ENCODE peak calls at places on chromosomes 4 and X, in four cellular contexts. One of them, this sample, is unnamed.

GRCh38 chr4:77196866-77197265 is 39.9 kb downstream of the CCNG2 start:
- DNase-seq in astrocyte: no peak
- DNase-seq in GM12865: peak
- DNase-seq in AG09309: no peak
- DNase-seq in this sample: no peak

GRCh38 chrX:13223868-13224555 is 95.8 kb downstream of the ATXN3L start:
- DNase-seq in astrocyte: peak
- DNase-seq in AG09309: peak
- DNase-seq in GM12865: no peak
- DNase-seq in this sample: no peak

GRCh38 chr4:124262211-124263179 is 450.0 kb downstream of the ANKRD50 start:
- DNase-seq in AG09309: peak
- DNase-seq in astrocyte: peak
- DNase-seq in GM12865: peak
- DNase-seq in this sample: peak

GRCh38 chrX:111868726-111869638 is 7.0 kb upstream of the TRPC5OS start:
- DNase-seq in GM12865: peak
- DNase-seq in astrocyte: no peak
- DNase-seq in AG09309: no peak
- DNase-seq in this sample: no peak

GRCh38 chr4:112127048-112127637 is 18.1 kb upstream of the FAM241A start:
- DNase-seq in GM12865: no peak
- DNase-seq in astrocyte: peak
- DNase-seq in AG09309: no peak
- DNase-seq in this sample: no peak

GRCh38 chr4:105434940-105435339 is 38.9 kb downstream of the PPA2 start:
- DNase-seq in AG09309: no peak
- DNase-seq in astrocyte: no peak
- DNase-seq in GM12865: no peak
- DNase-seq in this sample: no peak

GRCh38 chr4:54784188-54784671 is 126.5 kb downstream of the KIT start:
- DNase-seq in astrocyte: peak
- DNase-seq in AG09309: peak
- DNase-seq in GM12865: peak
- DNase-seq in this sample: no peak

GRCh38 chr4:153143527-153144348 is 60.5 kb upstream of the TRIM2 start:
- DNase-seq in astrocyte: peak
- DNase-seq in GM12865: no peak
- DNase-seq in AG09309: no peak
- DNase-seq in this sample: no peak

GRCh38 chrX:24426340-24426913 is 38.7 kb upstream of the PDK3 start:
- DNase-seq in AG09309: no peak
- DNase-seq in GM12865: peak
- DNase-seq in astrocyte: no peak
- DNase-seq in this sample: no peak

GRCh38 chr4:56424697-56425514 is 10.5 kb downstream of the PPAT start:
- DNase-seq in astrocyte: no peak
- DNase-seq in GM12865: peak
- DNase-seq in AG09309: no peak
- DNase-seq in this sample: no peak

GRCh38 chrX:71492086-71493065 is 40.5 kb upstream of the OGT start:
- DNase-seq in GM12865: peak
- DNase-seq in AG09309: no peak
- DNase-seq in astrocyte: peak
- DNase-seq in this sample: no peak

GRCh38 chrX:130120321-130120731 is 10.0 kb upstream of the ELF4 start:
- DNase-seq in AG09309: no peak
- DNase-seq in GM12865: peak
- DNase-seq in astrocyte: no peak
- DNase-seq in this sample: no peak

GRCh38 chr4:111788046-111788642 is 357.1 kb upstream of the FAM241A start:
- DNase-seq in AG09309: no peak
- DNase-seq in astrocyte: no peak
- DNase-seq in GM12865: no peak
- DNase-seq in this sample: no peak

GRCh38 chrX:13489451-13489850 is 80.0 kb upstream of the EGFL6 start:
- DNase-seq in astrocyte: peak
- DNase-seq in GM12865: no peak
- DNase-seq in AG09309: no peak
- DNase-seq in this sample: no peak

GRCh38 chr4:147591048-147591577 is 26.1 kb upstream of the TMEM184C start:
- DNase-seq in AG09309: no peak
- DNase-seq in GM12865: no peak
- DNase-seq in astrocyte: peak
- DNase-seq in this sample: no peak

GRCh38 chrX:16839224-16839851 is 30.8 kb downstream of the RBBP7 start:
- DNase-seq in GM12865: no peak
- DNase-seq in astrocyte: peak
- DNase-seq in AG09309: no peak
- DNase-seq in this sample: no peak

GRCh38 chrX:16839852-16840460 is 30.2 kb downstream of the RBBP7 start:
- DNase-seq in astrocyte: peak
- DNase-seq in AG09309: no peak
- DNase-seq in GM12865: no peak
- DNase-seq in this sample: no peak

GRCh38 chrX:16834811-16835210 is 35.4 kb downstream of the RBBP7 start:
- DNase-seq in GM12865: no peak
- DNase-seq in AG09309: no peak
- DNase-seq in astrocyte: peak
- DNase-seq in this sample: no peak

GRCh38 chrX:16838202-16839066 is 31.7 kb downstream of the RBBP7 start:
- DNase-seq in AG09309: peak
- DNase-seq in astrocyte: peak
- DNase-seq in GM12865: no peak
- DNase-seq in this sample: no peak

GRCh38 chrX:16836371-16836770 is 33.8 kb downstream of the RBBP7 start:
- DNase-seq in astrocyte: peak
- DNase-seq in GM12865: peak
- DNase-seq in AG09309: no peak
- DNase-seq in this sample: peak
- TF ChIP-seq CTCF in astrocyte: peak
- TF ChIP-seq CTCF in GM12865: peak
- TF ChIP-seq CTCF in AG09309: peak
- TF ChIP-seq CTCF in this sample: peak

GRCh38 chr4:138943893-138944292 is 71.7 kb upstream of the NOCT start:
- DNase-seq in astrocyte: no peak
- DNase-seq in GM12865: no peak
- DNase-seq in AG09309: no peak
- DNase-seq in this sample: no peak

GRCh38 chr4:138935135-138935795 is 80.3 kb upstream of the NOCT start:
- DNase-seq in GM12865: no peak
- DNase-seq in astrocyte: no peak
- DNase-seq in AG09309: no peak
- DNase-seq in this sample: no peak

GRCh38 chr4:138939960-138940359 is 75.6 kb upstream of the NOCT start:
- DNase-seq in GM12865: no peak
- DNase-seq in AG09309: no peak
- DNase-seq in astrocyte: no peak
- DNase-seq in this sample: no peak

GRCh38 chr4:138941037-138941436 is 74.5 kb upstream of the NOCT start:
- DNase-seq in GM12865: no peak
- DNase-seq in AG09309: no peak
- DNase-seq in astrocyte: no peak
- DNase-seq in this sample: no peak

GRCh38 chr4:138938371-138938699 is 77.2 kb upstream of the NOCT start:
- DNase-seq in GM12865: peak
- DNase-seq in astrocyte: peak
- DNase-seq in AG09309: peak
- DNase-seq in this sample: no peak
- TF ChIP-seq CTCF in GM12865: peak
- TF ChIP-seq CTCF in astrocyte: peak
- TF ChIP-seq CTCF in AG09309: peak
- TF ChIP-seq CTCF in this sample: peak

GRCh38 chr4:185209031-185209851 is at the start of gene SNX25:
- DNase-seq in AG09309: no peak
- DNase-seq in astrocyte: peak
- DNase-seq in GM12865: peak
- DNase-seq in this sample: peak
- TF ChIP-seq CTCF in AG09309: no peak
- TF ChIP-seq CTCF in astrocyte: no peak
- TF ChIP-seq CTCF in GM12865: peak
- TF ChIP-seq CTCF in this sample: peak

DNA sequence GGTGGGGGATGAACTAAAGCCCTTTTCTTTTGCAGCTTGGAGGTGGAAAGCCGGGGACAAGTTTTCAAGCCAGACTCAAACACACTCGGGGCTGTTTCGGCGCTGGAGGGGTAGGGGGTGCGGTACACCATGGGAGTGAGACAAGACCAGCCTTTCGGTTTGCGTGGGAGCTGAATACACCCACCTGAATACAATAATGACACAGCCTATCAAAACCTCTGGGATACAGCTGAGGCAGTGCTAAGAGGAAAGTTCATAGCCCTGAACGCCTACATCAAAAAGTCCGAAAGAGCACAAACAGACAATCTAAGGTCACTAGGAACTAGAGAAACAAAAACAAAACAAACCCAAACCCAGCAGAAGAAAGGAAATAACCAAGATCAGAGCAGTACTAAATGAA is 163.3 kb downstream of the ATRX start:
- DNase-seq in AG09309: no peak
- DNase-seq in astrocyte: no peak
- DNase-seq in GM12865: no peak
- DNase-seq in this sample: no peak
- TF ChIP-seq CTCF in AG09309: no peak
- TF ChIP-seq CTCF in astrocyte: no peak
- TF ChIP-seq CTCF in GM12865: no peak
- TF ChIP-seq CTCF in this sample: no peak

This sample was measured in progenitor cell of endocrine pancreas.